ENCODE peak calls at places on chromosomes 3 and 15, in six cellular contexts. I is progenitor cell of endocrine pancreas, E is glutamatergic neuron, Y is fibroblast of villous mesenchyme, S is brain microvascular endothelial cell, K is lung. R is an unnamed sample.

GRCh38 chr3:169237181-169237580 is 426.3 kb downstream of the MECOM start:
- DNase-seq in K (no peak), S (peak; percentile 18), Y (no peak), E (no peak), I (no peak), R (no peak)

GRCh38 chr15:70430029-70430428 is 332.3 kb upstream of the TLE3 start:
- DNase-seq in K (no peak), Y (peak; percentile 90), S (peak; percentile 8), I (no peak), E (no peak), R (peak; percentile 8)

GRCh38 chr3:195802261-195802701 is 9.4 kb downstream of the MUC4 start:
- DNase-seq in Y (no peak), S (no peak), I (no peak), E (no peak), K (no peak), R (no peak)

GRCh38 chr15:66877558-66878285 is 175.7 kb downstream of the SMAD6 start:
- DNase-seq in K (peak; percentile 27), S (no peak), I (no peak), E (no peak), Y (no peak), R (no peak)

GRCh38 chr3:59381282-59381681 is 331.5 kb upstream of the CFAP20DC start:
- DNase-seq in Y (no peak), I (no peak), E (no peak), S (no peak), K (no peak), R (no peak)

GRCh38 chr3:50236484-50237132 is 604 bp downstream of the GNAI2 start:
- DNase-seq in I (no peak), Y (no peak), E (no peak), K (no peak), S (no peak), R (no peak)

GRCh38 chr15:31262901-31263671 is 63.5 kb upstream of the KLF13 start:
- DNase-seq in I (no peak), K (peak; percentile 53), Y (no peak), E (no peak), S (no peak), R (no peak)

GRCh38 chr3:126025862-126026261 is 56.9 kb downstream of the ROPN1B start:
- DNase-seq in S (no peak), Y (no peak), E (no peak), K (no peak), I (no peak), R (no peak)

GRCh38 chr3:42581400-42581708 is 413 bp downstream of the SEC22C start:
- DNase-seq in I (no peak), E (no peak), K (no peak), S (peak; percentile 5), Y (no peak), R (no peak)

DNA sequence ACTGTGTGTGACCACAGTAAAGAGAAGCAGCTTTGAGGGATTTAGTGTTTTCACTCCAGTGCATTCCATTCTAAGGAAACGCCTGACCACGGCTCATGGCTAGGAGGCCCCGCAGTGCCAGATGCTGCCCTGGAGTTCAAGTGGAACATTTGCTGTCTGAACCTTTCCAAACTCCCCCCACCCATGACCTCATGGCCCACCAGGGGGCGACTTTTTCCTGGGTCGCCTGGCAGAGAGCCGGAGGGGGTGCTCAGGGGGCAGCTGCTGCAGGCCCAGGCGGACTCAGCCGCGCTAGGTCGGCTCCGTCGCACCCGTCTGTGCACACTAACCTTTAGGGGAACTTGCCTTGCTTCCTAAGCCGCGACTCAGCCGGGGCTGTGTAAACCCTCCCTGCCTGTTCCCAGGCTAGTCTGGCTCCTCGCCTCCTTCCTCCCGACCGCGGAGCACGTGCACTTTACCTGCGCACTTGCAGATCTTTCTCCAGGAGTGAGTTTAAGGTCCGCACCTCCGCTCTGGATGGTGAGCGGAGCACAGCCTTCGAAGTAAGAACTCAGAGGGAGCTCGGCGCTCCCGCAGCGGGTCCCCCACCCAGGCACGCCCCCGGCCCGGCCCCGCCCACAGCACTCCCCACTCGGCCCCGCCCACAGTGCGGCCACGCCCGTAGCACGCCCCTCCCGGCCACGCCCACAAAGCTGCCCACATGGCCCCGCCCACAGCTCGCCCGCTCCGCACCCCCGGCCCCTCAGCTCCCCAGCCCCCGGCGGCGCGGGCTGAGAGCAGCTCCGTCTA is at the start of gene OCA2:
- DNase-seq in I (peak; percentile 59), Y (peak; percentile 79), K (peak; percentile 68), E (peak; percentile 88), S (no peak), R (no peak)
- TF ChIP-seq CTCF in I (peak; percentile 67), Y (peak; percentile 38), K (no peak), E (peak; percentile 84), S (peak; percentile 54), R (peak; percentile 19)

GRCh38 chr3:113275876-113276580 is 64.7 kb downstream of the BOC start:
- DNase-seq in I (no peak), E (peak; percentile 47), K (no peak), S (peak; percentile 53), Y (peak; percentile 51), R (peak; percentile 69)
- TF ChIP-seq CTCF in I (peak; percentile 44), E (no peak), K (no peak), S (peak; percentile 54), Y (no peak), R (peak; percentile 44)

DNA sequence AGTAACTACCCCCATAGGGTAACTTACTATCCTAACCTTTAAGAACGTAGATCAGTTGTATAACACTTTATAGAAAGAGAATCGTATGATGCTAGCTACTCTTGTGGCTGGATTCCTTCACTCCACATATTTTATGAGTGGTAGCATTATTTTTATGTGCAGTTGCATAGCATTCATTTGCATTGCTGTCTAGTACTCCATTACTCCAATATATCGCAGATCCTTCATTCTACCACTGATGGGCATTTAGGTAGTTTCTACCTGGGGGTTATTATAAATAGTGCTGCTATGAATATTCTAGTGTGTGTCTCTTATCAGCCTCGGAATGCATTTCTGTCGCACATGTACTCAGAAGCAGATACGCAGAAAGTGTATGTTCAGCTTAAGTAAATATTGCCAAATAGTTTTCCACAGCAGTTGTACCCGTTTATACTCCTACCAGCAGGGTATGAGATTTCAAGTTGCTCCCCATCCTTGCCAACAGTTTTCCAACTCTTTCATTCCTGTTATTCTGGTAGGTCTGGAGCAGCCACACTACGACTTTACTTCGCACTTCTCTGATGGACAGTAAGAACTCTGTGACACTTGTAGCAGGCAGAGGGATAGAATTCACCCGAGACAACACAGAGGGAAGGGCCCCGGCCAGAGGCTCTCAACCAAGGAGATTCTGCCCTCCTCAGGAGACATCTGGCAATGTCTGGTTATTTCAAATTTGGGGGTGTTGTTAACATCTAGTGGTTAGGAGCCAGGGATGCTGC is 9.8 kb upstream of the VGLL4 start:
- DNase-seq in Y (no peak), S (no peak), K (no peak), I (no peak), E (no peak), R (no peak)
- TF ChIP-seq CTCF in Y (no peak), S (peak; percentile 15), K (no peak), I (no peak), E (no peak), R (no peak)

GRCh38 chr3:134126153-134126552 is 96.4 kb upstream of the SLCO2A1 start:
- DNase-seq in I (no peak), S (no peak), K (no peak), E (no peak), Y (no peak), R (no peak)
- TF ChIP-seq CTCF in I (no peak), S (peak; percentile 51), K (no peak), E (no peak), Y (peak; percentile 38), R (peak; percentile 10)

DNA sequence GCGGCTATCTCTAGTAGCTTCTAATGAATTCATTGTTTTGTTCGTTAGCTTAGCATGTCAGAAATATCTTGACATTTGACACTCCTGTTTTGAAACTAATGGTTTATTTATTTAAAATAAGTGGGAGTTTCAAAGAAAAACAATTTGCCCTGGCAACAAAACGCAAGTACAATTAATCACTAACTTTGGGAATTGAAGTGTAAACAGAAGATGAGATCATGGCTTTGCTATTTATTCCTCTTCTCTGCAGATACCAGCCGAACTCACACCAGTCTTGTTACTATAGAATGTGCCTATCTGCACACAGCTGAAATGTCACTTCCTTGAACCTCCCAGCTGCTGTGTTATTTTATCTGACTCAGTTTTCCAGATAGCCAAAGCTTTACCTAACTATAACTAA is 27.5 kb downstream of the MASP1 start:
- DNase-seq in I (no peak), Y (peak; percentile 89), K (no peak), E (no peak), S (peak; percentile 76), R (peak; percentile 65)
- TF ChIP-seq CTCF in I (no peak), Y (no peak), K (no peak), E (no peak), S (no peak), R (no peak)

GRCh38 chr3:152961323-152961722 is 126.4 kb downstream of the P2RY1 start:
- DNase-seq in Y (peak; percentile 22), I (no peak), S (no peak), K (no peak), E (no peak), R (peak; percentile 11)
- TF ChIP-seq CTCF in Y (peak; percentile 41), I (peak; percentile 62), S (peak; percentile 21), K (no peak), E (peak; percentile 49), R (peak; percentile 23)

GRCh38 chr3:107662586-107662985 is 139.8 kb downstream of the BBX start:
- DNase-seq in E (no peak), K (no peak), I (no peak), S (no peak), Y (peak; percentile 49), R (no peak)

GRCh38 chr3:107661447-107662108 is 138.8 kb downstream of the BBX start:
- DNase-seq in K (no peak), S (no peak), E (no peak), I (no peak), Y (peak; percentile 58), R (no peak)

GRCh38 chr3:107662109-107662477 is 139.3 kb downstream of the BBX start:
- DNase-seq in K (no peak), I (no peak), E (no peak), Y (peak; percentile 77), S (peak; percentile 59), R (peak; percentile 32)

GRCh38 chr3:107657971-107658370 is 135.2 kb downstream of the BBX start:
- DNase-seq in S (no peak), I (no peak), E (no peak), K (no peak), Y (peak; percentile 50), R (no peak)

DNA sequence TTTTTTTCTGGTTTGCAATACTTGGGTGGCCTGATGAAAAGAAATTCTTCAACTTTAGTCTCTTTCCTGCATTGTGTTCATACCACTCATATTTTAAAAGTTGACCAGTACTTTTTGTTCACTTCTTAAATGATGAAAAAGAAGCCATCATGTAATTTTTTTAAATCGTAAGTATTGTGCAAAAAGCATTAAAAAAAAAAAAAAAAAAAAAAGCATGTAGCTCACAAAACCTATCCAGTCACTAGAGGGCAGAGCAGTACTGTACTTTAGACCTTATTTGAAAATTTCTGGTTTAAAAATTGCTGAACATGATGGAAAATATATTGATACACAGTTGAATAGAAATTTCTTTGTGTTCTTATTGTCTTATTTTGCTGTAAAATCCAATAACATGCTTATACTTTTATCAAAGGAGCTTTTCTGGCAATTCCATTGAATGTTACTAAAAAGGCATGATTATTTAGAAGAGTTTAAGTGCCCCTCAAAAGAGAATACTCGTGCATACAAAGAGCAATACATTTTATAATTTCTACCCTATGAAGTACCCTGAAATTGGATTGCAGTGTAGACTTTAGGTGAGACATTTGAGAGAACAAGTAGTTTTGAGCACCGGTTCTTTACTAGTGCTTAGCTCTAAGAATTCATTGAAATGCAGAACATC is 137.7 kb downstream of the BBX start:
- DNase-seq in E (no peak), K (no peak), Y (peak; percentile 68), I (no peak), S (no peak), R (peak; percentile 34)
- TF ChIP-seq CTCF in E (peak; percentile 63), K (no peak), Y (peak; percentile 65), I (peak; percentile 72), S (peak; percentile 57), R (peak; percentile 64)